ENCODE peak calls at places on chromosomes 1 and 21, in six cellular contexts. F is H7, E is mucosa of gallbladder, S is left ventricle myocardium superior, B is neural crest cell, Y is ACHN. M is an unnamed sample.
A peak's percentile ranks its signal among the peaks of the same experiment; 100 is the strongest.

GRCh38 chr21:44533891-44534627 is 5.9 kb downstream of the KRTAP10-1 start:
- DNase-seq in Y (no peak), S (peak; percentile 13), E (no peak), F (peak; percentile 95), B (no peak), M (peak; percentile 4)

GRCh38 chr1:145981299-145981600 is 15.1 kb downstream of the TXNIP start:
- DNase-seq in B (no peak), E (no peak), Y (no peak), S (peak; percentile 39), F (no peak), M (no peak)

GRCh38 chr1:28249013-28249870 is 10.1 kb upstream of the SESN2 start:
- DNase-seq in E (peak; percentile 35), S (peak; percentile 77), Y (peak; percentile 89), B (no peak), F (peak; percentile 65), M (peak; percentile 50)

GRCh38 chr1:47578026-47578861 is 140.4 kb downstream of the FOXD2 start:
- DNase-seq in F (peak; percentile 60), Y (no peak), E (no peak), S (peak; percentile 37), B (peak; percentile 63), M (peak; percentile 27)

GRCh38 chr1:66553846-66554245 is 19.9 kb downstream of the SGIP1 start:
- DNase-seq in E (no peak), B (no peak), S (no peak), Y (no peak), F (no peak), M (no peak)

GRCh38 chr1:109584766-109585165 is 34.6 kb downstream of the GNAT2 start:
- DNase-seq in B (no peak), F (no peak), Y (no peak), E (no peak), S (no peak), M (no peak)

GRCh38 chr1:183023146-183023600 is at the start of gene LAMC1:
- DNase-seq in E (peak; percentile 53), B (peak; percentile 90), Y (peak; percentile 88), S (peak; percentile 89), F (peak; percentile 97), M (peak; percentile 66)

GRCh38 chr1:181202986-181203555 is 114.6 kb downstream of the IER5 start:
- DNase-seq in Y (no peak), E (no peak), F (no peak), B (no peak), S (no peak), M (no peak)

GRCh38 chr1:203320546-203321272 is 15.4 kb downstream of the BTG2 start:
- DNase-seq in Y (no peak), F (peak; percentile 68), E (peak; percentile 49), B (no peak), S (peak; percentile 57), M (peak; percentile 87)

GRCh38 chr1:201719812-201720521 is 109.0 kb upstream of the IPO9 start:
- DNase-seq in B (no peak), F (peak; percentile 69), E (peak; percentile 74), Y (no peak), S (peak; percentile 86), M (peak; percentile 56)

GRCh38 chr1:27879374-27880082 is 7.2 kb downstream of the THEMIS2 start:
- DNase-seq in B (no peak), S (no peak), E (no peak), F (no peak), Y (no peak), M (no peak)

GRCh38 chr1:150765229-150765976 is at the start of gene CTSS:
- DNase-seq in Y (peak; percentile 7), B (no peak), E (no peak), F (no peak), S (no peak), M (no peak)

GRCh38 chr1:227299688-227300087 is 18.6 kb downstream of the CDC42BPA start:
- DNase-seq in S (no peak), E (no peak), Y (no peak), B (no peak), F (no peak), M (no peak)

GRCh38 chr1:95384570-95384969 is 150.6 kb downstream of the RWDD3 start:
- DNase-seq in F (peak; percentile 41), B (peak; percentile 36), S (peak; percentile 55), Y (peak; percentile 27), E (peak; percentile 30), M (no peak)

GRCh38 chr1:117077267-117077666 is 17.1 kb downstream of the TTF2 start:
- DNase-seq in B (no peak), F (no peak), E (no peak), S (no peak), Y (peak; percentile 70), M (no peak)

GRCh38 chr1:216600730-216601426 is 122.4 kb downstream of the ESRRG start:
- DNase-seq in Y (peak; percentile 88), B (peak; percentile 67), S (peak; percentile 87), E (peak; percentile 81), F (peak; percentile 81), M (peak; percentile 79)

GRCh38 chr1:225755668-225756294 is 21.8 kb upstream of the SRP9 start:
- DNase-seq in Y (no peak), S (no peak), E (no peak), B (no peak), F (no peak), M (no peak)

GRCh38 chr1:114250683-114251572 is 97.3 kb upstream of the SYT6 start:
- DNase-seq in Y (no peak), E (no peak), F (no peak), S (peak; percentile 36), B (no peak), M (no peak)

GRCh38 chr1:93411000-93411399 is 36.9 kb upstream of the FNBP1L start:
- DNase-seq in B (no peak), S (no peak), Y (no peak), E (no peak), F (peak; percentile 26), M (no peak)

GRCh38 chr1:51378871-51379270 is 48.5 kb upstream of the TTC39A start:
- DNase-seq in S (no peak), E (no peak), F (no peak), B (no peak), Y (no peak), M (no peak)